ENCODE peak calls at places on chromosomes 1 and 21, in ten cellular contexts. Z is testis, W is GM12878, I is IMR-90, P is H1, V is sigmoid colon, N is transverse colon, S is upper lobe of left lung, L is adrenal gland, J is heart left ventricle. A is an unnamed sample.

GRCh38 chr1:218665216-218665615 is 320.1 kb downstream of the TGFB2 start:
- DNase-seq in Z (peak), W (no peak), I (peak), P (no peak), V (peak), N (no peak), S (no peak), L (peak), J (peak), A (peak)

GRCh38 chr1:21904725-21905520 is 32.2 kb downstream of the HSPG2 start:
- DNase-seq in Z (no peak), W (no peak), I (peak), P (no peak), V (peak), N (peak), S (peak), L (peak), J (peak), A (peak)

GRCh38 chr21:29230541-29231275 is 68.0 kb upstream of the BACH1 start:
- DNase-seq in Z (no peak), W (no peak), I (no peak), P (no peak), V (no peak), N (no peak), S (no peak), L (no peak), J (no peak), A (no peak)

GRCh38 chr1:153608089-153608672 is 4.8 kb downstream of the S100A16 start:
- DNase-seq in Z (peak), W (no peak), I (no peak), P (no peak), V (no peak), N (no peak), S (no peak), L (no peak), J (no peak), A (no peak)

GRCh38 chr1:27598902-27599528 is 4.9 kb downstream of the AHDC1 start:
- DNase-seq in Z (peak), W (no peak), I (peak), P (no peak), V (peak), N (peak), S (no peak), L (peak), J (peak), A (peak)

GRCh38 chr1:54615531-54616245 is 7.6 kb downstream of the FAM151A start:
- DNase-seq in Z (no peak), W (no peak), I (no peak), P (no peak), V (peak), N (no peak), S (no peak), L (peak), J (no peak), A (peak)

GRCh38 chr1:115454835-115455511 is 116.9 kb upstream of the NGF start:
- DNase-seq in Z (peak), W (no peak), I (peak), P (no peak), V (peak), N (peak), S (no peak), L (no peak), J (peak), A (peak)

GRCh38 chr1:6003568-6004411 is 11.6 kb upstream of the NPHP4 start:
- DNase-seq in Z (no peak), W (no peak), I (no peak), P (no peak), V (peak), N (no peak), S (peak), L (no peak), J (peak), A (no peak)

GRCh38 chr1:21634481-21635137 is 34.5 kb downstream of the RAP1GAP start:
- DNase-seq in Z (no peak), W (no peak), I (no peak), P (no peak), V (no peak), N (peak), S (peak), L (peak), J (no peak), A (no peak)

GRCh38 chr1:91700332-91700731 is 185.6 kb downstream of the TGFBR3 start:
- DNase-seq in Z (no peak), W (no peak), I (peak), P (no peak), V (no peak), N (no peak), S (no peak), L (no peak), J (no peak), A (no peak)

GRCh38 chr1:42937836-42938595 is 20.7 kb downstream of the SLC2A1 start:
- DNase-seq in Z (no peak), W (no peak), I (no peak), P (no peak), V (peak), N (peak), S (no peak), L (no peak), J (no peak), A (no peak)

GRCh38 chr1:184362876-184363275 is 24.0 kb upstream of the C1orf21 start:
- DNase-seq in Z (no peak), W (no peak), I (peak), P (no peak), V (no peak), N (no peak), S (no peak), L (no peak), J (no peak), A (no peak)

GRCh38 chr1:93113127-93113526 is 34.0 kb downstream of the MTF2 start:
- DNase-seq in Z (no peak), W (no peak), I (no peak), P (no peak), V (no peak), N (no peak), S (no peak), L (no peak), J (no peak), A (no peak)

GRCh38 chr1:53697671-53698380 is 41.1 kb downstream of the GLIS1 start:
- DNase-seq in Z (peak), W (no peak), I (peak), P (no peak), V (peak), N (peak), S (no peak), L (peak), J (no peak), A (peak)

GRCh38 chr1:107670397-107670796 is 294.6 kb downstream of the VAV3 start:
- DNase-seq in Z (no peak), W (no peak), I (no peak), P (no peak), V (no peak), N (no peak), S (no peak), L (no peak), J (no peak), A (no peak)

GRCh38 chr1:46603481-46603857 is 599 bp downstream of the MKNK1 start:
- DNase-seq in Z (no peak), W (no peak), I (no peak), P (no peak), V (no peak), N (no peak), S (no peak), L (no peak), J (no peak), A (no peak)

GRCh38 chr1:228417061-228417460 is 400 bp upstream of the TRIM17 start:
- DNase-seq in Z (no peak), W (no peak), I (no peak), P (peak), V (no peak), N (no peak), S (no peak), L (no peak), J (no peak), A (no peak)

GRCh38 chr21:18117116-18117515 is 127.5 kb upstream of the CHODL start:
- DNase-seq in Z (no peak), W (no peak), I (no peak), P (no peak), V (no peak), N (no peak), S (no peak), L (no peak), J (no peak), A (no peak)

GRCh38 chr1:228778466-228778865 is 43.2 kb downstream of the RHOU start:
- DNase-seq in Z (no peak), W (no peak), I (no peak), P (no peak), V (no peak), N (no peak), S (no peak), L (no peak), J (no peak), A (no peak)

DNA sequence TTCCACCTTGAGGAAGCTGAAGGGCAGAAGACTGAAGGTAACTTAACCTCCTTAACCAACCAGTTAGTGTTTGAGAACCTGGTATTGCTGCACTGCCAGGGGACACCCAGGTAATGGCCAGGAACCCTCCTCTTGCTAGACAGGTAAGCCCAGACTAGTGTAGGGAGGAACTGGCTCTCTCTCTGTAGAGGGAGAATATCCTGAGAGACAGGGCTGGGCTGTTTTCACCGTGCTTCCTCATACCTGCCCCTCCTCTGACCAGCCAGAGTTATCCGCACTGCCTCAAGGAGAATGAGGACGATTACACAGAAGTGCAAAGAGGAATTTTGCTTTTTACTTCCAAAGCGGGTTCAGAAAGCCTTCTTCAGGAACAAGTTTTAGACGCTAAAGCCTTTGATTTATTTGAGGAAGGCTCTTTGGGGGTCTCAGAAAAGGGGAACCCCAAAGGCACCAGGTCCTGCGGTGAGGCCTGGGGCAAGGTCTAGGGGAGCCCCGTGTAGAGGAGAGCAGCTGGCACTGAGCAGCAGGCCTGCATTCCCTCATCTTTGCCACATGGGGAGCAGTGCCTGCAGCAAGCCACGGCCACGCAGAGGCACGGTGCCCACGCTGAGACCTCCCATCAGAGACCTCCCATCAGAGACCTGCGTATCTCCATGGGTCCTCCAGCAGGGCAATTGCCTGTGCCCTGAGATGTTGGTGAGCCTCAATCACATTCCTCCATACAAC is 13.5 kb downstream of the GNG4 start:
- DNase-seq in Z (no peak), W (no peak), I (no peak), P (no peak), V (peak), N (peak), S (no peak), L (no peak), J (no peak), A (no peak)
- TF ChIP-seq CTCF in Z (no peak), W (peak), I (no peak), P (no peak), V (no peak), N (no peak), S (no peak), L (no peak), J (no peak), A (no peak)

DNA sequence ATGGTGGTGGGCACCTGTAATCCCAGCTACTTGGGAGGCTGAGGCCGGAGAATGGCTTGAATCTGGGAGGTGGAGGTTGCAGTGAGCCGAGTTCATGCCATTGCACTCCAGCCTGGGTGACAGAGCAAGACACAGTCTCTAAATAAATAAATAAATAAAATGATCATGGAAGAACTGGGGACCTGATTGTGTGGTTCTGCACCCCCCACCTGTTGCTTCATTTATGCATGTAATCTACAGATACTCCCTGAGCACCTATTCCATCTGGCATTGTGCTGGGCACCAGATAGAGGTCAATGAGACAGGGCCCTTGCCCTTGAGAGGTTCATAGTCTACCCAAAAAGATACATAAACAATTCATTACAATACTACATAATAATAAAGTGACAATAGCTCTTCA is 11.0 kb upstream of the RHBG start:
- DNase-seq in Z (no peak), W (no peak), I (no peak), P (no peak), V (no peak), N (no peak), S (no peak), L (no peak), J (no peak), A (no peak)
- TF ChIP-seq POLR2A in Z (no peak), W (no peak), I (no peak), P (no peak), V (no peak), N (no peak), S (no peak), L (no peak), J (no peak), A (no peak)

GRCh38 chr21:42144221-42144620 is 73.1 kb downstream of the UMODL1 start:
- DNase-seq in Z (no peak), W (no peak), I (no peak), P (no peak), V (peak), N (no peak), S (no peak), L (no peak), J (no peak), A (no peak)

GRCh38 chr21:42146821-42147220 is 72.1 kb upstream of the ABCG1 start:
- DNase-seq in Z (no peak), W (no peak), I (no peak), P (no peak), V (peak), N (no peak), S (no peak), L (no peak), J (no peak), A (no peak)

GRCh38 chr21:42144679-42145568 is 73.8 kb downstream of the UMODL1 start:
- DNase-seq in Z (no peak), W (no peak), I (no peak), P (no peak), V (peak), N (no peak), S (no peak), L (no peak), J (no peak), A (no peak)

GRCh38 chr21:42146251-42146805 is 72.6 kb upstream of the ABCG1 start:
- DNase-seq in Z (no peak), W (no peak), I (no peak), P (no peak), V (no peak), N (no peak), S (no peak), L (no peak), J (no peak), A (peak)

GRCh38 chr21:42145569-42146250 is 73.2 kb upstream of the ABCG1 start:
- DNase-seq in Z (peak), W (peak), I (peak), P (peak), V (peak), N (peak), S (peak), L (peak), J (peak), A (peak)
- TF ChIP-seq CTCF in Z (peak), W (peak), I (peak), P (peak), V (peak), N (peak), S (peak), L (peak), J (peak), A (peak)

GRCh38 chr1:25795955-25796806 is 3.8 kb upstream of the SELENON start:
- DNase-seq in Z (no peak), W (no peak), I (no peak), P (no peak), V (no peak), N (no peak), S (peak), L (no peak), J (no peak), A (no peak)
- TF ChIP-seq POLR2A in Z (no peak), W (no peak), I (no peak), P (no peak), V (no peak), N (no peak), S (no peak), L (no peak), J (no peak), A (no peak)

GRCh38 chr1:65440915-65441314 is 20.4 kb downstream of the LEPR start:
- DNase-seq in Z (no peak), W (no peak), I (no peak), P (no peak), V (no peak), N (no peak), S (no peak), L (no peak), J (no peak), A (no peak)
- TF ChIP-seq CTCF in Z (no peak), W (no peak), I (no peak), P (no peak), V (no peak), N (no peak), S (no peak), L (no peak), J (no peak), A (no peak)

GRCh38 chr1:94541175-94542087 is at the start of gene F3:
- DNase-seq in Z (peak), W (no peak), I (peak), P (peak), V (peak), N (peak), S (peak), L (peak), J (peak), A (peak)
- TF ChIP-seq POLR2A in Z (peak), W (peak), I (peak), P (peak), V (peak), N (peak), S (peak), L (peak), J (peak), A (peak)

GRCh38 chr1:100438789-100439188 is 86.5 kb downstream of the CDC14A start:
- DNase-seq in Z (no peak), W (no peak), I (no peak), P (no peak), V (no peak), N (no peak), S (no peak), L (no peak), J (no peak), A (no peak)

GRCh38 chr1:100433563-100433962 is 81.3 kb downstream of the CDC14A start:
- DNase-seq in Z (no peak), W (no peak), I (no peak), P (no peak), V (no peak), N (no peak), S (no peak), L (no peak), J (no peak), A (no peak)

GRCh38 chr1:100440075-100440809 is 87.9 kb downstream of the CDC14A start:
- DNase-seq in Z (no peak), W (no peak), I (no peak), P (no peak), V (no peak), N (peak), S (peak), L (no peak), J (no peak), A (no peak)

GRCh38 chr1:100441651-100442050 is 89.3 kb downstream of the CDC14A start:
- DNase-seq in Z (no peak), W (no peak), I (no peak), P (no peak), V (no peak), N (no peak), S (no peak), L (no peak), J (no peak), A (no peak)

GRCh38 chr1:100438375-100438774 is 86.1 kb downstream of the CDC14A start:
- DNase-seq in Z (no peak), W (no peak), I (no peak), P (no peak), V (no peak), N (no peak), S (no peak), L (no peak), J (no peak), A (no peak)
- TF ChIP-seq CTCF in Z (no peak), W (no peak), I (no peak), P (no peak), V (no peak), N (no peak), S (no peak), L (no peak), J (no peak), A (no peak)

GRCh38 chr1:224180783-224181452 is 2.1 kb upstream of the DEGS1 start:
- DNase-seq in Z (no peak), W (no peak), I (no peak), P (peak), V (no peak), N (no peak), S (no peak), L (no peak), J (no peak), A (no peak)

GRCh38 chr1:224183591-224184312 is 712 bp downstream of the DEGS1 start:
- DNase-seq in Z (peak), W (no peak), I (peak), P (peak), V (peak), N (peak), S (peak), L (peak), J (peak), A (peak)

GRCh38 chr1:224181453-224181810 is 1.6 kb upstream of the DEGS1 start:
- DNase-seq in Z (no peak), W (no peak), I (no peak), P (no peak), V (no peak), N (no peak), S (no peak), L (no peak), J (no peak), A (no peak)

GRCh38 chr1:224182057-224182865 is 779 bp upstream of the DEGS1 start:
- DNase-seq in Z (no peak), W (peak), I (no peak), P (no peak), V (no peak), N (peak), S (no peak), L (no peak), J (no peak), A (no peak)

GRCh38 chr1:224182866-224183590 is at the start of gene DEGS1:
- DNase-seq in Z (peak), W (no peak), I (peak), P (peak), V (peak), N (peak), S (peak), L (peak), J (peak), A (peak)
- TF ChIP-seq POLR2A in Z (peak), W (peak), I (peak), P (peak), V (peak), N (peak), S (peak), L (peak), J (no peak), A (peak)

GRCh38 chr1:200180821-200181220 is 153.3 kb downstream of the NR5A2 start:
- DNase-seq in Z (no peak), W (no peak), I (peak), P (no peak), V (no peak), N (no peak), S (peak), L (peak), J (no peak), A (no peak)
- TF ChIP-seq CTCF in Z (no peak), W (no peak), I (peak), P (no peak), V (no peak), N (no peak), S (no peak), L (no peak), J (peak), A (no peak)

A was measured in uterus.